ENCODE peak calls at places on chromosomes 5 and 9, in ten cellular contexts. G is A549; U is T-cell; I is stimulated activated CD4-positive, alpha-beta T cell treated with anti-CD3 and anti-CD28 coated beads, Interleukin-4, amount 100 ng/mL, for 4 hours; R is mesenchymal stem cell; L is fibroblast of the aortic adventitia; W is A172; F is central memory CD4-positive, alpha-beta T cell; Q is LNCaP clone FGC; X is HEK293T. H is an unnamed sample.

GRCh38 chr9:35972093-35972492 is 14.1 kb upstream of the OR2S2 start:
- DNase-seq in G (no peak), U (peak), I (peak), R (peak), L (no peak), W (no peak), F (no peak), Q (no peak), X (no peak), H (no peak)

GRCh38 chr9:33170464-33171156 is 3.5 kb upstream of the B4GALT1 start:
- DNase-seq in G (peak), U (no peak), I (peak), R (no peak), L (no peak), W (peak), F (no peak), Q (peak), X (no peak), H (peak)

GRCh38 chr5:1294839-1295649 is at the start of gene TERT:
- DNase-seq in G (peak), U (peak), I (peak), R (no peak), L (no peak), W (no peak), F (peak), Q (no peak), X (peak), H (no peak)

GRCh38 chr5:133853972-133854371 is 114.5 kb downstream of the C5orf15 start:
- DNase-seq in G (no peak), U (no peak), I (no peak), R (no peak), L (no peak), W (no peak), F (no peak), Q (no peak), X (no peak), H (no peak)

GRCh38 chr5:16964821-16965220 is 28.7 kb upstream of the MYO10 start:
- DNase-seq in G (no peak), U (no peak), I (no peak), R (no peak), L (no peak), W (peak), F (no peak), Q (no peak), X (peak), H (no peak)

GRCh38 chr5:145951071-145951470 is 14.7 kb downstream of the SH3RF2 start:
- DNase-seq in G (no peak), U (no peak), I (no peak), R (peak), L (no peak), W (no peak), F (no peak), Q (no peak), X (no peak), H (peak)

GRCh38 chr5:14593326-14594036 is 11.9 kb downstream of the OTULINL start:
- DNase-seq in G (no peak), U (peak), I (no peak), R (peak), L (no peak), W (peak), F (peak), Q (no peak), X (no peak), H (peak)

GRCh38 chr5:39447968-39448367 is 23.2 kb upstream of the DAB2 start:
- DNase-seq in G (peak), U (no peak), I (no peak), R (no peak), L (peak), W (no peak), F (no peak), Q (no peak), X (no peak), H (no peak)

GRCh38 chr9:35074141-35074540 is 1.7 kb upstream of the VCP start:
- DNase-seq in G (no peak), U (no peak), I (no peak), R (no peak), L (no peak), W (no peak), F (no peak), Q (no peak), X (no peak), H (no peak)

GRCh38 chr9:33446507-33447403 is 638 bp downstream of the AQP3 start:
- DNase-seq in G (peak), U (peak), I (peak), R (peak), L (peak), W (peak), F (peak), Q (no peak), X (peak), H (peak)

GRCh38 chr9:117286245-117286644 is 128.6 kb downstream of the ASTN2 start:
- DNase-seq in G (no peak), U (no peak), I (no peak), R (no peak), L (no peak), W (no peak), F (no peak), Q (no peak), X (no peak), H (no peak)

GRCh38 chr9:7533376-7534090 is 266.0 kb downstream of the DMAC1 start:
- DNase-seq in G (no peak), U (no peak), I (no peak), R (no peak), L (no peak), W (no peak), F (no peak), Q (no peak), X (no peak), H (peak)

GRCh38 chr5:53008751-53009150 is 19.6 kb downstream of the ITGA2 start:
- DNase-seq in G (peak), U (no peak), I (peak), R (peak), L (no peak), W (peak), F (no peak), Q (no peak), X (no peak), H (peak)

GRCh38 chr5:96997265-96997859 is 61.5 kb downstream of the LNPEP start:
- DNase-seq in G (peak), U (peak), I (no peak), R (peak), L (peak), W (peak), F (peak), Q (peak), X (peak), H (peak)

GRCh38 chr5:54135042-54135441 is 175.3 kb downstream of the ARL15 start:
- DNase-seq in G (no peak), U (no peak), I (no peak), R (peak), L (peak), W (no peak), F (no peak), Q (no peak), X (no peak), H (peak)

GRCh38 chr5:36624277-36624676 is 17.9 kb downstream of the SLC1A3 start:
- DNase-seq in G (no peak), U (no peak), I (no peak), R (no peak), L (no peak), W (no peak), F (no peak), Q (no peak), X (no peak), H (no peak)

GRCh38 chr5:32501623-32502022 is 57.1 kb upstream of the ZFR start:
- DNase-seq in G (no peak), U (no peak), I (no peak), R (no peak), L (no peak), W (no peak), F (no peak), Q (no peak), X (no peak), H (peak)

GRCh38 chr5:103434057-103434456 is 128.5 kb downstream of the NUDT12 start:
- DNase-seq in G (no peak), U (no peak), I (no peak), R (no peak), L (no peak), W (no peak), F (no peak), Q (no peak), X (peak), H (no peak)

GRCh38 chr9:114549677-114550330 is 37.8 kb upstream of the ATP6V1G1 start:
- DNase-seq in G (no peak), U (no peak), I (no peak), R (no peak), L (peak), W (no peak), F (no peak), Q (no peak), X (no peak), H (peak)

GRCh38 chr9:70535546-70536323 is 121.3 kb upstream of the KLF9 start:
- DNase-seq in G (no peak), U (no peak), I (no peak), R (no peak), L (no peak), W (no peak), F (no peak), Q (no peak), X (no peak), H (no peak)

GRCh38 chr9:136024696-136025316 is 63.6 kb upstream of the UBAC1 start:
- DNase-seq in G (no peak), U (no peak), I (no peak), R (no peak), L (peak), W (no peak), F (no peak), Q (no peak), X (no peak), H (peak)

GRCh38 chr5:133391349-133392136 is 220.8 kb downstream of the FSTL4 start:
- DNase-seq in G (no peak), U (no peak), I (no peak), R (no peak), L (no peak), W (no peak), F (no peak), Q (no peak), X (no peak), H (no peak)

GRCh38 chr5:20113031-20113685 is 125.2 kb upstream of the CDH18 start:
- DNase-seq in G (no peak), U (no peak), I (no peak), R (no peak), L (peak), W (peak), F (no peak), Q (no peak), X (no peak), H (peak)

GRCh38 chr5:16889203-16889971 is 46.7 kb downstream of the MYO10 start:
- DNase-seq in G (peak), U (no peak), I (no peak), R (peak), L (peak), W (peak), F (no peak), Q (peak), X (peak), H (peak)